ENCODE peak calls at places on chromosomes 6 and 20, in seven cellular contexts. X is endothelial cell of umbilical vein, O is PC-3, Q is mammary epithelial cell, B is SK-N-SH, C is DND-41, J is H9. R is an unnamed sample.

GRCh38 chr6:5728726-5729434 is 277.8 kb downstream of the NRN1 start:
- DNase-seq in X (peak), B (no peak), C (no peak), J (no peak), Q (peak), O (peak), R (no peak)

GRCh38 chr20:51382986-51383821 is 159.3 kb downstream of the NFATC2 start:
- DNase-seq in Q (no peak), J (no peak), X (peak), O (peak), C (no peak), B (no peak), R (no peak)

GRCh38 chr6:55643868-55644267 is 64.9 kb upstream of the HMGCLL1 start:
- DNase-seq in O (peak), Q (peak), J (no peak), B (no peak), X (no peak), C (no peak), R (no peak)

GRCh38 chr20:22509090-22509938 is 75.1 kb downstream of the FOXA2 start:
- DNase-seq in O (no peak), X (no peak), C (no peak), J (no peak), Q (no peak), B (no peak), R (no peak)

GRCh38 chr6:74946961-74947360 is 258.9 kb downstream of the COL12A1 start:
- DNase-seq in X (peak), O (peak), B (no peak), C (no peak), Q (peak), J (no peak), R (no peak)

GRCh38 chr6:64299176-64299575 is 663.6 kb downstream of the PHF3 start:
- DNase-seq in Q (no peak), O (no peak), B (no peak), X (no peak), C (no peak), J (no peak), R (no peak)

GRCh38 chr20:44394520-44395182 is 39.2 kb downstream of the HNF4A start:
- DNase-seq in C (no peak), O (no peak), Q (no peak), J (no peak), X (no peak), B (no peak), R (no peak)

GRCh38 chr6:75409928-75410327 is 83.7 kb downstream of the FILIP1 start:
- DNase-seq in J (no peak), C (no peak), X (no peak), Q (no peak), B (no peak), O (no peak), R (no peak)

GRCh38 chr20:39112196-39112743 is 150.1 kb downstream of the DHX35 start:
- DNase-seq in O (peak), Q (peak), B (peak), X (peak), J (peak), C (peak), R (no peak)

GRCh38 chr20:32605167-32605656 is 20.1 kb upstream of the NOL4L start:
- DNase-seq in Q (no peak), J (no peak), X (no peak), O (no peak), C (no peak), B (no peak), R (no peak)

GRCh38 chr6:11085758-11086435 is 7.7 kb upstream of the SMIM13 start:
- DNase-seq in B (no peak), X (no peak), Q (no peak), C (no peak), J (no peak), O (no peak), R (no peak)

GRCh38 chr20:43995645-43996044 is 81.0 kb downstream of the TOX2 start:
- DNase-seq in X (no peak), B (no peak), Q (no peak), C (no peak), J (no peak), O (no peak), R (no peak)

GRCh38 chr6:90294989-90295853 is 1.4 kb downstream of the BACH2 start:
- DNase-seq in C (no peak), O (peak), Q (peak), B (peak), X (peak), J (no peak), R (peak)

GRCh38 chr6:90297124-90297865 is 652 bp upstream of the BACH2 start:
- DNase-seq in X (no peak), B (peak), O (no peak), Q (no peak), C (no peak), J (peak), R (peak)

GRCh38 chr6:90294614-90294988 is 2.0 kb downstream of the BACH2 start:
- DNase-seq in X (no peak), J (peak), Q (no peak), C (no peak), B (peak), O (no peak), R (no peak)

GRCh38 chr6:90296346-90297123 is at the start of gene BACH2:
- DNase-seq in J (peak), B (peak), C (peak), X (peak), O (peak), Q (peak), R (peak)

DNA sequence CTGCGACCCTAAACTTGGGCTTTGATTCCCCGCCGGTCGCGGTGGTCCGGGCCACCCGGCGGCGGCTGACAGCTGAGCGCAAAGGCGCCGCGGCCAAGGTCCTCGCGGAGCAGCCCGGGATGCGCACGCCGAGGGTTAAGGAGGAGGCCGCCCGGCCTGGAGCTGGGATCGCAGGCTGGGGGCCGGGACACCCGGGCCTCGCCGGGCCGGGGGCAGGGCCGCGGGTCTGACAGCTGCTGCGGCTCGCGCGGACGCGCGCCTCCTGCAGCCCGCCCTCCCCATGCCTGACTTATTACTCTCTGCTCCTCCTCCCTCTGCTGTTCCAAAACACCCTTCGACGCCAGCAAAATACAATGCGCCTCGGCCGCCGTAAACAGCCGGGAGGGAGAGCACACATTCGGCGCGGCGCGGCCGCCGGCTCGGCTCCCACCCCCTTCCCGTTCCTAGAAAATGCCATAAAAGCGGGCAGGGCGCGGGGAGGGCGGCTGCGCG is 743 bp downstream of the BACH2 start:
- DNase-seq in O (peak), B (peak), X (peak), C (peak), J (peak), Q (peak), R (peak)
- H3K9ac ChIP-seq in O (peak), B (peak), X (peak), C (peak), J (no peak), Q (peak), R (peak)

DNA sequence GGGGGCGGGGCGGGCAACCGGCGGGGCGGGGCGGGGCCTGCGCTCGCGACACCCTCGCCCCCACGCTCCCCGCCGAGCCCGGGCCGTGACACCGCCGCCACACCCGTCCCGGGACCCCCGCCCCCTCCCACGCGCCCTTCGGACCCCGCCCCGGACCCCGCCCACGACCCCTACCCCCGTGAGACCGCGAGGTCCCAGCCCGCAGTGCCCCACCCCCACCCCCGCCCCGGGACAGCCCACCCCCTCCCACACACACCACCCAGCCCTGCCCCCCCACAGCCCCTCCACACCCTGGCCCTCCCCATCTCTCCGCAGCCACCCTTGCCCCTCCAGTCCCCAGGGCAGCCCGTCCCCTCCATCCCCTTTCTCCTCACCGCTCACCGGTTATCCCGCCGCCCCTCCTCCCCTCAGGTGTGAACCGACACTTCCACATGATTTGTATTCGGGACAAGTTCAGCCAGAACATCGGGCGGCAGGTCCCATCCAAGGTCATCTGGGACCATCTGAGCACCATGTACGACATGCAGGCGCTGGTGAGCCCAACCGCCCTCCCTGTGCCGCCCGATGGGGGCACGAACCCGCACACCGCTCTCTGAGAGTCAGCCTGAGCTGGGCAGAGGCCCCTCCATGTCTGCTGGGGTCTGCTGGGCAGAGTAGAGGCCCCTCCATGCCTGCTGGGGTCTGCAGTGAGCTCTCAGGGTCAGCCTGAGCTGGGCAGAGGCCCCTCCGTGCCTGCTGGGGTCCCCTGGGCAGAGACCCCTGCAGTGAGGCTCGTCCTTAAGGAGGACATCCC is 622 bp downstream of the MRGBP start:
- DNase-seq in C (no peak), Q (no peak), J (no peak), B (no peak), X (no peak), O (no peak), R (no peak)
- TF ChIP-seq CTCF in C (no peak), Q (no peak), J (no peak), B (no peak), X (no peak), O (no peak), R (no peak)

GRCh38 chr6:121799574-121799973 is 364.1 kb downstream of the GJA1 start:
- DNase-seq in O (no peak), X (no peak), C (no peak), J (no peak), B (no peak), Q (no peak), R (no peak)

GRCh38 chr6:121791396-121792315 is 356.2 kb downstream of the GJA1 start:
- DNase-seq in J (peak), O (peak), B (no peak), Q (no peak), C (no peak), X (no peak), R (no peak)

GRCh38 chr6:121800047-121800446 is 364.6 kb downstream of the GJA1 start:
- DNase-seq in Q (no peak), C (no peak), J (no peak), B (no peak), X (no peak), O (no peak), R (no peak)

DNA sequence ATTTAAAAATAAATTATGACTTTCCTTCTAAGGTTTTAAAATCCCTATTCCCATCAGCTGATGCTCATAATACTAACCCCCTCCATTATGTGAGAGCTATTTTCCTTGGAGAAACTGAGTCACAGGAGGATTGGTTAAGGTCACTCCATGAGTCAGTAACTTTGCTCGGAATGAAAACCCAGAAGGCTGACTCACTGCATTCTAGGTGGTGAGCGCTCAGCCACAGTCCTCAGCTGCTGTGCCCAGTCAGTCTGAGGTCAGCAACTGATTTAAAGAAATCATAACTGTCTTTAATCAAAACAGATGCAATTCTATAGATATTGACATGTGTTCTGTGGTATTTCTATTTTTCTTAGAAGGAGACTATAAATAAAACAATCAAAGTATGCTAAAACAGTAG is 359.2 kb downstream of the GJA1 start:
- DNase-seq in B (no peak), C (no peak), J (no peak), X (peak), Q (peak), O (peak), R (no peak)
- H3K9ac ChIP-seq in B (no peak), C (no peak), J (no peak), X (no peak), Q (no peak), O (no peak), R (no peak)

DNA sequence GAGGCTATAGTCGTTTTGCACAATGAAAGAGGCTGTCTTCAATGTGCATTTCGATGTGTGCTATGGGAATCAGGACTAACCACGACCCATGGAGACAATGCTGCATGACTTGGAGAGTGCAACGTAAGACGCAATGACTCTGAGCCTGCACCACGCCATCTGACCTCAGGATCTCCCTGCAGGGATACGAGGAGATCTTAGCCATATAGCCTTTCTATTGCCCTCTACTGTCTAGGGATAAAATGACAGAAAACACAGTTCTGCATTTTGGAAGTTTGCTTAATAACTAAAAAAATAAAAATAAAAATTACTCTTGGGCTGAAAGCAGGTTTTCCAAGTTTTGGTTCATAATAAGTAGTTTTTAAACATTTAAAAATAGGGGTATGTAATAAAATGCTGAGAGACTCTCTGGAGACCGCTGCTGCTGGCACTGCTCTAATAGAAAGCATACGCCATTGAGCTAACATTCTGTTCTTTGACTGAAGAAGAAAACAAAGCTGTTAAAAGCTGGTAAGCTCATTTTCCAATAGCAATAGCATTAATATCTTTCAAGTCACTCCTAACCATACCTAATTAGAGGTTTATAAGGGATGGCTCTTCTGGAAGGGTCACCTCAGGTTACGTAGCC is 87.2 kb downstream of the PDE7B start:
- DNase-seq in C (no peak), O (peak), J (no peak), Q (no peak), B (peak), X (peak), R (no peak)
- TF ChIP-seq CTCF in C (peak), O (peak), J (peak), Q (peak), B (peak), X (peak), R (peak)

GRCh38 chr6:3759656-3760245 is 8.2 kb upstream of the PXDC1 start:
- DNase-seq in B (no peak), C (no peak), X (no peak), Q (no peak), O (no peak), J (no peak), R (no peak)
- H3K9ac ChIP-seq in B (peak), C (no peak), X (no peak), Q (no peak), O (no peak), J (no peak), R (no peak)

DNA sequence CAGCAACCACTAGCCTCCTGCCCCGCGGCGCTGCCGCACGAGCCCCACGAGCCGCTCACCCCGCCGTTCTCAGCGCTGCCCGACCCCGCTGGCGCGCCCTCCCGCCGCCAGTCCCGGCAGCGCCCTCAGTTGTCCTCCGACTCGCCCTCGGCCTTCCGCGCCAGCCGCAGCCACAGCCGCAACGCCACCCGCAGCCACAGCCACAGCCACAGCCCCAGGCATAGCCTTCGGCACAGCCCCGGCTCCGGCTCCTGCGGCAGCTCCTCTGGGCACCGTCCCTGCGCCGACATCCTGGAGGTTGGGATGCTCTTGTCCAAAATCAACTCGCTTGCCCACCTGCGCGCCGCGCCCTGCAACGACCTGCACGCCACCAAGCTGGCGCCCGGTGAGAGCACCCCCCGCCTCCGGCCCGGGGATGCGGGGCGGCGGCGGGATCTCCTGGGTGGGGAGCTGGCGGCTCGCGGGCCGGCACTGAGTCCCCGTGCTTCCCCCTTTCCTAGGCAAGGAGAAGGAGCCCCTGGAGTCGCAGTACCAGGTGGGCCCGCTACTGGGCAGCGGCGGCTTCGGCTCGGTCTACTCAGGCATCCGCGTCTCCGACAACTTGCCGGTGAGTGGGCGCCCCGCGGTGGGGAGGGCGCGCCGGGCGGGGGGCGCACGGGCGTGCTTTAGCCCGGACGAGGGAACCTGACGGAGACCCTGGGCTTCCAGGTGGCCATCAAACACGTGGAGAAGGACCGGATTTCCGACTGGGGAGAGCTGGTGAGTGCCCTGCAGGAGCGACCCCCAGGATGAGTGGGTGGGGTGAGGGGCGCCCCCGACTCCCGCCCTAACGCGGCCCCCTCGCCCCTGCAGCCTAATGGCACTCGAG is 555 bp downstream of the PIM1 start:
- DNase-seq in B (peak), X (peak), O (peak), C (peak), Q (peak), J (peak), R (peak)
- TF ChIP-seq CTCF in B (peak), X (peak), O (peak), C (peak), Q (no peak), J (peak), R (no peak)

GRCh38 chr6:3913077-3913957 is 64.1 kb downstream of the FAM50B start:
- DNase-seq in B (no peak), J (no peak), X (peak), O (peak), Q (peak), C (no peak), R (no peak)
- H3K9ac ChIP-seq in B (peak), J (no peak), X (peak), O (peak), Q (peak), C (no peak), R (no peak)

GRCh38 chr6:125899726-125900182 is 56.8 kb upstream of the HINT3 start:
- DNase-seq in C (no peak), X (no peak), O (no peak), Q (no peak), B (no peak), J (peak), R (no peak)
- TF ChIP-seq CTCF in C (no peak), X (no peak), O (no peak), Q (no peak), B (no peak), J (peak), R (no peak)